ENCODE peak calls at places on chromosomes 2 and 18, in nine cellular contexts. H, C, P, Z, Q, O, I, L and E are unnamed samples.

GRCh38 chr2:133400411-133400810 is 167.9 kb downstream of the NCKAP5 start:
- DNase-seq in H (no peak), C (no peak), P (no peak), Z (no peak), Q (no peak), O (no peak), I (no peak), L (no peak), E (no peak)

GRCh38 chr18:5868218-5868904 is 27.0 kb downstream of the TMEM200C start:
- DNase-seq in H (no peak), C (peak), P (peak), Z (peak), Q (peak), O (peak), I (no peak), L (peak), E (peak)

GRCh38 chr2:147945660-147946059 is 74.9 kb downstream of the ORC4 start:
- DNase-seq in H (no peak), C (no peak), P (no peak), Z (no peak), Q (no peak), O (no peak), I (no peak), L (peak), E (no peak)

GRCh38 chr2:38540580-38541290 is 62.0 kb downstream of the HNRNPLL start:
- DNase-seq in H (no peak), C (no peak), P (no peak), Z (no peak), Q (no peak), O (peak), I (no peak), L (no peak), E (no peak)

GRCh38 chr18:57666818-57667497 is 45.3 kb upstream of the NARS1 start:
- DNase-seq in H (no peak), C (no peak), P (peak), Z (no peak), Q (no peak), O (no peak), I (no peak), L (peak), E (no peak)

GRCh38 chr2:33529771-33530481 is 53.5 kb downstream of the RASGRP3 start:
- DNase-seq in H (no peak), C (no peak), P (peak), Z (no peak), Q (no peak), O (no peak), I (no peak), L (peak), E (peak)

GRCh38 chr2:112465373-112465772 is 16.6 kb upstream of the TTL start:
- DNase-seq in H (no peak), C (no peak), P (no peak), Z (no peak), Q (no peak), O (peak), I (no peak), L (peak), E (peak)

GRCh38 chr2:220646424-220646823 is 925.7 kb downstream of the EPHA4 start:
- DNase-seq in H (no peak), C (no peak), P (no peak), Z (no peak), Q (no peak), O (no peak), I (no peak), L (no peak), E (no peak)

GRCh38 chr2:218710687-218711549 is at the start of gene TTLL4:
- DNase-seq in H (peak), C (peak), P (peak), Z (peak), Q (peak), O (peak), I (peak), L (peak), E (peak)

GRCh38 chr18:10027031-10027430 is 113.2 kb downstream of the VAPA start:
- DNase-seq in H (no peak), C (no peak), P (no peak), Z (no peak), Q (no peak), O (no peak), I (no peak), L (no peak), E (no peak)

GRCh38 chr2:165328272-165328671 is 89.1 kb downstream of the SCN2A start:
- DNase-seq in H (no peak), C (no peak), P (no peak), Z (no peak), Q (no peak), O (no peak), I (no peak), L (no peak), E (no peak)

GRCh38 chr2:64685430-64685829 is 31.7 kb upstream of the SERTAD2 start:
- DNase-seq in H (no peak), C (no peak), P (no peak), Z (no peak), Q (no peak), O (no peak), I (no peak), L (no peak), E (no peak)

GRCh38 chr2:24771905-24772586 is 21.1 kb downstream of the PTRHD1 start:
- DNase-seq in H (no peak), C (no peak), P (no peak), Z (no peak), Q (peak), O (no peak), I (no peak), L (no peak), E (no peak)

GRCh38 chr2:171235262-171235881 is 74.7 kb upstream of the TLK1 start:
- DNase-seq in H (no peak), C (no peak), P (no peak), Z (no peak), Q (no peak), O (no peak), I (no peak), L (no peak), E (no peak)

GRCh38 chr18:62379051-62379450 is 53.9 kb downstream of the TNFRSF11A start:
- DNase-seq in H (no peak), C (peak), P (no peak), Z (no peak), Q (no peak), O (no peak), I (no peak), L (no peak), E (peak)

GRCh38 chr2:116761864-116762263 is 1052.6 kb upstream of the DDX18 start:
- DNase-seq in H (no peak), C (no peak), P (no peak), Z (no peak), Q (no peak), O (no peak), I (no peak), L (no peak), E (no peak)

GRCh38 chr18:65934874-65935273 is 184.1 kb downstream of the CDH7 start:
- DNase-seq in H (no peak), C (no peak), P (no peak), Z (no peak), Q (no peak), O (no peak), I (no peak), L (no peak), E (no peak)

GRCh38 chr2:146820672-146821071 is 1024.2 kb upstream of the ACVR2A start:
- DNase-seq in H (no peak), C (no peak), P (no peak), Z (no peak), Q (peak), O (no peak), I (no peak), L (peak), E (no peak)

GRCh38 chr2:121904656-121905055 is 149.2 kb downstream of the TSN start:
- DNase-seq in H (no peak), C (no peak), P (no peak), Z (no peak), Q (no peak), O (no peak), I (no peak), L (no peak), E (no peak)

GRCh38 chr2:44798139-44798659 is 143.3 kb upstream of the SIX3 start:
- DNase-seq in H (no peak), C (no peak), P (no peak), Z (no peak), Q (no peak), O (no peak), I (no peak), L (no peak), E (no peak)

GRCh38 chr2:155547571-155547970 is 785.0 kb downstream of the NR4A2 start:
- DNase-seq in H (no peak), C (no peak), P (no peak), Z (no peak), Q (no peak), O (no peak), I (no peak), L (no peak), E (no peak)

GRCh38 chr18:74806700-74807416 is 209.2 kb downstream of the ZNF407 start:
- DNase-seq in H (no peak), C (no peak), P (peak), Z (peak), Q (peak), O (peak), I (peak), L (peak), E (peak)

GRCh38 chr18:34976084-34976483 is 65.1 kb upstream of the MAPRE2 start:
- DNase-seq in H (no peak), C (no peak), P (no peak), Z (no peak), Q (no peak), O (peak), I (no peak), L (no peak), E (no peak)

GRCh38 chr18:41378628-41379027 is 576.4 kb upstream of the PIK3C3 start:
- DNase-seq in H (no peak), C (no peak), P (peak), Z (peak), Q (no peak), O (peak), I (no peak), L (peak), E (no peak)

GRCh38 chr18:66534110-66534509 is 69.8 kb downstream of the CDH19 start:
- DNase-seq in H (no peak), C (no peak), P (no peak), Z (peak), Q (no peak), O (peak), I (no peak), L (no peak), E (no peak)

GRCh38 chr2:69767034-69767433 is 25.1 kb downstream of the ANXA4 start:
- DNase-seq in H (no peak), C (no peak), P (peak), Z (no peak), Q (no peak), O (no peak), I (no peak), L (peak), E (no peak)

GRCh38 chr2:170313636-170314348 is 135.8 kb downstream of the MYO3B start:
- DNase-seq in H (peak), C (no peak), P (no peak), Z (peak), Q (no peak), O (peak), I (no peak), L (no peak), E (peak)

GRCh38 chr2:183034806-183035205 is 3.5 kb downstream of the NCKAP1 start:
- DNase-seq in H (no peak), C (no peak), P (no peak), Z (no peak), Q (no peak), O (no peak), I (no peak), L (peak), E (peak)